ENCODE peak calls at places on chromosomes 4 and X, in eight cellular contexts. One of them, this sample, is unnamed. For H3K36me3, the result is how much of the 10 kb centered on the place peaks cover.

GRCh38 chr4:163137581-163137980 is 29.1 kb downstream of the NAF1 start:
- DNase-seq in uterus: no peak
- DNase-seq in H1: no peak
- DNase-seq in sigmoid colon: no peak
- DNase-seq in upper lobe of left lung: no peak
- DNase-seq in IMR-90: no peak
- DNase-seq in HCT116: no peak
- DNase-seq in heart left ventricle: no peak
- DNase-seq in this sample: no peak

GRCh38 chr4:18664051-18664450 is 642.5 kb upstream of the LCORL start:
- DNase-seq in upper lobe of left lung: no peak
- DNase-seq in HCT116: no peak
- DNase-seq in H1: no peak
- DNase-seq in sigmoid colon: no peak
- DNase-seq in uterus: no peak
- DNase-seq in heart left ventricle: no peak
- DNase-seq in IMR-90: no peak
- DNase-seq in this sample: no peak

GRCh38 chr4:118883861-118884260 is 4.8 kb upstream of the SYNPO2 start:
- DNase-seq in upper lobe of left lung: no peak
- DNase-seq in heart left ventricle: no peak
- DNase-seq in IMR-90: no peak
- DNase-seq in sigmoid colon: no peak
- DNase-seq in H1: no peak
- DNase-seq in uterus: no peak
- DNase-seq in HCT116: no peak
- DNase-seq in this sample: no peak

GRCh38 chr4:174303687-174304086 is 20.0 kb downstream of the CEP44 start:
- DNase-seq in H1: no peak
- DNase-seq in heart left ventricle: no peak
- DNase-seq in IMR-90: no peak
- DNase-seq in uterus: no peak
- DNase-seq in sigmoid colon: no peak
- DNase-seq in HCT116: no peak
- DNase-seq in upper lobe of left lung: no peak
- DNase-seq in this sample: no peak

GRCh38 chrX:43998374-43998773 is 25.2 kb upstream of the NDP start:
- DNase-seq in upper lobe of left lung: no peak
- DNase-seq in uterus: no peak
- DNase-seq in sigmoid colon: no peak
- DNase-seq in IMR-90: no peak
- DNase-seq in heart left ventricle: no peak
- DNase-seq in H1: no peak
- DNase-seq in HCT116: no peak
- DNase-seq in this sample: no peak

GRCh38 chr4:185868983-185869938 is 57.3 kb upstream of the SORBS2 start:
- DNase-seq in uterus: no peak
- DNase-seq in heart left ventricle: no peak
- DNase-seq in IMR-90: no peak
- DNase-seq in upper lobe of left lung: no peak
- DNase-seq in H1: no peak
- DNase-seq in sigmoid colon: no peak
- DNase-seq in HCT116: no peak
- DNase-seq in this sample: no peak

GRCh38 chr4:177118596-177118995 is 191.1 kb upstream of the NEIL3 start:
- DNase-seq in uterus: peak
- DNase-seq in HCT116: no peak
- DNase-seq in sigmoid colon: peak
- DNase-seq in IMR-90: peak
- DNase-seq in H1: no peak
- DNase-seq in upper lobe of left lung: no peak
- DNase-seq in heart left ventricle: no peak
- DNase-seq in this sample: peak

GRCh38 chrX:134470013-134470412 is 10.0 kb downstream of the HPRT1 start:
- DNase-seq in sigmoid colon: no peak
- DNase-seq in upper lobe of left lung: no peak
- DNase-seq in H1: no peak
- DNase-seq in IMR-90: no peak
- DNase-seq in heart left ventricle: no peak
- DNase-seq in uterus: no peak
- DNase-seq in HCT116: no peak
- DNase-seq in this sample: no peak

GRCh38 chr4:73341454-73341853 is 62.6 kb upstream of the ALB start:
- DNase-seq in uterus: no peak
- DNase-seq in sigmoid colon: no peak
- DNase-seq in H1: no peak
- DNase-seq in heart left ventricle: no peak
- DNase-seq in HCT116: peak
- DNase-seq in upper lobe of left lung: no peak
- DNase-seq in IMR-90: peak
- DNase-seq in this sample: no peak

GRCh38 chrX:48919360-48919821 is 567 bp upstream of the PIM2 start:
- DNase-seq in sigmoid colon: no peak
- DNase-seq in upper lobe of left lung: no peak
- DNase-seq in IMR-90: no peak
- DNase-seq in uterus: no peak
- DNase-seq in H1: no peak
- DNase-seq in HCT116: no peak
- DNase-seq in heart left ventricle: no peak
- DNase-seq in this sample: no peak

GRCh38 chr4:5955201-5955821 is 62.4 kb upstream of the CRMP1 start:
- DNase-seq in HCT116: no peak
- DNase-seq in H1: no peak
- DNase-seq in sigmoid colon: no peak
- DNase-seq in uterus: peak
- DNase-seq in upper lobe of left lung: no peak
- DNase-seq in IMR-90: no peak
- DNase-seq in heart left ventricle: no peak
- DNase-seq in this sample: no peak

GRCh38 chr4:107721436-107722090 is 1.5 kb upstream of the PAPSS1 start:
- DNase-seq in HCT116: no peak
- DNase-seq in upper lobe of left lung: peak
- DNase-seq in heart left ventricle: no peak
- DNase-seq in uterus: peak
- DNase-seq in H1: peak
- DNase-seq in sigmoid colon: no peak
- DNase-seq in IMR-90: no peak
- DNase-seq in this sample: no peak

GRCh38 chr4:70505152-70505748 is 13.1 kb upstream of the AMTN start:
- DNase-seq in sigmoid colon: no peak
- DNase-seq in HCT116: peak
- DNase-seq in heart left ventricle: peak
- DNase-seq in IMR-90: peak
- DNase-seq in upper lobe of left lung: no peak
- DNase-seq in H1: peak
- DNase-seq in uterus: no peak
- DNase-seq in this sample: peak

GRCh38 chrX:15511563-15511962 is 11.0 kb downstream of the BMX start:
- DNase-seq in HCT116: no peak
- DNase-seq in uterus: no peak
- DNase-seq in IMR-90: no peak
- DNase-seq in sigmoid colon: no peak
- DNase-seq in upper lobe of left lung: no peak
- DNase-seq in H1: no peak
- DNase-seq in heart left ventricle: no peak
- DNase-seq in this sample: no peak

GRCh38 chr4:173930329-173930967 is 353.0 kb downstream of the FBXO8 start:
- DNase-seq in uterus: no peak
- DNase-seq in heart left ventricle: no peak
- DNase-seq in sigmoid colon: no peak
- DNase-seq in upper lobe of left lung: no peak
- DNase-seq in H1: no peak
- DNase-seq in HCT116: no peak
- DNase-seq in IMR-90: no peak
- DNase-seq in this sample: no peak

GRCh38 chrX:15334561-15334960 is 762 bp downstream of the PIGA start:
- DNase-seq in uterus: no peak
- DNase-seq in upper lobe of left lung: no peak
- DNase-seq in H1: no peak
- DNase-seq in heart left ventricle: no peak
- DNase-seq in HCT116: no peak
- DNase-seq in sigmoid colon: no peak
- DNase-seq in IMR-90: peak
- DNase-seq in this sample: no peak

GRCh38 chrX:39479856-39480255 is 617.9 kb downstream of the BCOR start:
- DNase-seq in heart left ventricle: no peak
- DNase-seq in IMR-90: no peak
- DNase-seq in uterus: no peak
- DNase-seq in HCT116: no peak
- DNase-seq in H1: no peak
- DNase-seq in upper lobe of left lung: no peak
- DNase-seq in sigmoid colon: no peak
- DNase-seq in this sample: no peak

GRCh38 chrX:67317725-67318124 is 226.1 kb upstream of the AR start:
- DNase-seq in upper lobe of left lung: no peak
- DNase-seq in sigmoid colon: no peak
- DNase-seq in HCT116: no peak
- DNase-seq in IMR-90: no peak
- DNase-seq in heart left ventricle: no peak
- DNase-seq in uterus: no peak
- DNase-seq in H1: no peak
- DNase-seq in this sample: no peak

GRCh38 chr4:110503588-110504435 is 27.9 kb downstream of the ENPEP start:
- DNase-seq in HCT116: no peak
- DNase-seq in IMR-90: peak
- DNase-seq in sigmoid colon: no peak
- DNase-seq in H1: no peak
- DNase-seq in upper lobe of left lung: no peak
- DNase-seq in uterus: no peak
- DNase-seq in heart left ventricle: no peak
- DNase-seq in this sample: no peak

GRCh38 chrX:72180539-72180938 is 1.0 kb upstream of the PIN4 start:
- DNase-seq in IMR-90: no peak
- DNase-seq in upper lobe of left lung: no peak
- DNase-seq in HCT116: no peak
- DNase-seq in heart left ventricle: no peak
- DNase-seq in sigmoid colon: no peak
- DNase-seq in H1: no peak
- DNase-seq in uterus: no peak
- DNase-seq in this sample: no peak

GRCh38 chrX:44003975-44004374 is 30.8 kb upstream of the NDP start:
- DNase-seq in heart left ventricle: no peak
- DNase-seq in uterus: no peak
- DNase-seq in upper lobe of left lung: no peak
- DNase-seq in sigmoid colon: no peak
- DNase-seq in IMR-90: peak
- DNase-seq in HCT116: no peak
- DNase-seq in H1: no peak
- DNase-seq in this sample: no peak

GRCh38 chr4:37685726-37686372 is 327 bp downstream of the RELL1 start:
- DNase-seq in H1: no peak
- DNase-seq in HCT116: no peak
- DNase-seq in uterus: peak
- DNase-seq in upper lobe of left lung: no peak
- DNase-seq in heart left ventricle: no peak
- DNase-seq in IMR-90: peak
- DNase-seq in sigmoid colon: peak
- DNase-seq in this sample: peak
- TF ChIP-seq POLR2A in H1: peak
- TF ChIP-seq POLR2A in HCT116: peak
- TF ChIP-seq POLR2A in uterus: peak
- TF ChIP-seq POLR2A in upper lobe of left lung: peak
- TF ChIP-seq POLR2A in heart left ventricle: peak
- TF ChIP-seq POLR2A in IMR-90: peak
- TF ChIP-seq POLR2A in sigmoid colon: peak
- TF ChIP-seq POLR2A in this sample: peak

DNA sequence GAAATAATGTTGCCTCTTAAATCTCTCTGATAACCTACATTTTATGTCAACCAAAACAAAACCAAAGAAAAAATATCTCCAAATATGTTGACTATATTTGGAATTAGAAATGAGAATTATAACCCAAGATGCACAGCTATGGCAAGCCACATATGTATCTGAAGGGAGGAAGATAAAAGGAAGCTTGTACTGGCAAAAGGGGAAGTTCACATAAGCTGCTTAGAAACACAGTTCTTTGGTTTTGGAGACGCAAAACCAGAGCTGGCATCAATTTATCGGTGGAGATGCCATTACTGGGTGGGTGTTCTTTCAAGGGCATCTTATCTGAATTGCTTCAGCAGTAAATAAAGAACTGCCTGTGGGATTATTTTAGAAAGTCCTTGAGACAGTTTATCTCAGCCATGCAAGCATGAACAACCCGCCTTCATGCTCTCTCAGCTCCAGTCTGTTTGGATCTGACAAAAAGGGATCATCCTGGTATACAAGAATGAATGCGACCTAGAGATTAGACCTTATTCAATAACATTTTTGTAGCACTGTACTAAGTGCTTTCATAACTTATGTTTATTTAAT is 60.8 kb downstream of the DDX60 start:
- DNase-seq in heart left ventricle: no peak
- DNase-seq in IMR-90: no peak
- DNase-seq in sigmoid colon: no peak
- DNase-seq in H1: no peak
- DNase-seq in uterus: no peak
- DNase-seq in HCT116: no peak
- DNase-seq in upper lobe of left lung: no peak
- DNase-seq in this sample: no peak
- H3K36me3 ChIP-seq in heart left ventricle: half or more
- H3K36me3 ChIP-seq in IMR-90: under half
- H3K36me3 ChIP-seq in sigmoid colon: under half
- H3K36me3 ChIP-seq in H1: under half
- H3K36me3 ChIP-seq in uterus: under half
- H3K36me3 ChIP-seq in HCT116: under half
- H3K36me3 ChIP-seq in upper lobe of left lung: under half
- H3K36me3 ChIP-seq in this sample: under half

DNA sequence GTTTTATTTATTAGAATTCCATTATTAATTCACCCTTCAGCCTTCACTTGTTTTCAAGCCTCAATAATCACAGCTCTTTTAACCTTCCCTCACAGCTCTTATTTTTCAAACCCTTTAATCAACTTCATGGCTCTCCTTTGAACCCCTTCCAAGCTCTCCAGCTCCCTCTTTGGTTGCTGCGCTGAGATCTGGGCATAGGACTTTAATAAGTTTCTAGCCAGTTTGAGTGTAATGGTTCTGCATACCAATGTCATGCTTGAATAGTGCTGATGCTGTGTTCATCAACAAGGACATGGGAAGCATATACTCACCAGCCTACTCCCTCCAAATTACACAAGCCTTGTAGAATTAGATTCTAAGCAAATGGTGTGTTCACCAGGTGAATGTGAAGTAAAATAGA is 3.5 kb upstream of the RNF212 start:
- DNase-seq in upper lobe of left lung: no peak
- DNase-seq in heart left ventricle: no peak
- DNase-seq in HCT116: no peak
- DNase-seq in uterus: no peak
- DNase-seq in H1: no peak
- DNase-seq in sigmoid colon: no peak
- DNase-seq in IMR-90: no peak
- DNase-seq in this sample: no peak
- TF ChIP-seq CTCF in upper lobe of left lung: no peak
- TF ChIP-seq CTCF in heart left ventricle: no peak
- TF ChIP-seq CTCF in HCT116: peak
- TF ChIP-seq CTCF in uterus: no peak
- TF ChIP-seq CTCF in H1: peak
- TF ChIP-seq CTCF in sigmoid colon: no peak
- TF ChIP-seq CTCF in IMR-90: no peak
- TF ChIP-seq CTCF in this sample: no peak

DNA sequence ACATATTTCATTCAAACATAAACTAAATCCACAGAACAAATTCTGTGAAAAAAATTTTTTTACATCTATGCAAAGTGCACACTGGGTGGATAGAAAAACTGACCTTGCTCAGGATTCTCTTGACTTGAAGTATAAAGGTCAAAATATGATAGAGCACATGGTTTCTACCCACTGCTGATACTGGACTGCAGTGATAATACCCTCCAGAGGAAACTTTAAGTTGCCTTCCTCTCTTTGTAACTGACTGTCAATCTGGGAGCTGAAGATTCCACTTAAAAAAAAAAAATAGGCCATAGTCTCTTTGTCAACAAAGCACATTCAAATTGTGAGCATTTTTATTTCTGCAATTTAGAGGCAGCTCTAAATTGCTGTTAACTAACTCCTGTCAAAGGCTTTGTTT is 3.2 kb upstream of the AMMECR1 start:
- DNase-seq in upper lobe of left lung: no peak
- DNase-seq in HCT116: no peak
- DNase-seq in heart left ventricle: no peak
- DNase-seq in sigmoid colon: no peak
- DNase-seq in IMR-90: no peak
- DNase-seq in H1: no peak
- DNase-seq in uterus: no peak
- DNase-seq in this sample: no peak
- TF ChIP-seq POLR2A in upper lobe of left lung: no peak
- TF ChIP-seq POLR2A in HCT116: no peak
- TF ChIP-seq POLR2A in heart left ventricle: no peak
- TF ChIP-seq POLR2A in sigmoid colon: no peak
- TF ChIP-seq POLR2A in IMR-90: no peak
- TF ChIP-seq POLR2A in H1: no peak
- TF ChIP-seq POLR2A in uterus: no peak
- TF ChIP-seq POLR2A in this sample: no peak

This sample was measured in gastrocnemius medialis.